ENCODE peak calls at places on chromosomes 3 and 15, in five cellular contexts. L, H, S, X and I are unnamed samples.

GRCh38 chr3:74561881-74562280 is 52.6 kb downstream of the CNTN3 start:
- DNase-seq in L (no peak), H (no peak), S (no peak), X (no peak), I (no peak)

GRCh38 chr15:52136471-52136993 is 24.0 kb upstream of the BCL2L10 start:
- DNase-seq in L (no peak), H (peak; percentile 44), S (no peak), X (no peak), I (no peak)

GRCh38 chr3:41683666-41684350 is 278.1 kb downstream of the ULK4 start:
- DNase-seq in L (no peak), H (peak; percentile 72), S (no peak), X (no peak), I (no peak)

GRCh38 chr3:44021646-44022594 is 219.8 kb upstream of the TOPAZ1 start:
- DNase-seq in L (no peak), H (peak; percentile 33), S (no peak), X (no peak), I (no peak)

GRCh38 chr3:38916706-38917105 is 100.7 kb upstream of the SCN10A start:
- DNase-seq in L (no peak), H (peak; percentile 9), S (no peak), X (no peak), I (no peak)

GRCh38 chr3:119207512-119207875 is 33.2 kb downstream of the B4GALT4 start:
- DNase-seq in L (no peak), H (no peak), S (no peak), X (no peak), I (no peak)

GRCh38 chr3:176769547-176770190 is 427.6 kb downstream of the TBL1XR1 start:
- DNase-seq in L (no peak), H (no peak), S (no peak), X (no peak), I (no peak)

GRCh38 chr3:4351164-4351855 is 48.1 kb downstream of the SETMAR start:
- DNase-seq in L (peak; percentile 51), H (no peak), S (no peak), X (no peak), I (no peak)

DNA sequence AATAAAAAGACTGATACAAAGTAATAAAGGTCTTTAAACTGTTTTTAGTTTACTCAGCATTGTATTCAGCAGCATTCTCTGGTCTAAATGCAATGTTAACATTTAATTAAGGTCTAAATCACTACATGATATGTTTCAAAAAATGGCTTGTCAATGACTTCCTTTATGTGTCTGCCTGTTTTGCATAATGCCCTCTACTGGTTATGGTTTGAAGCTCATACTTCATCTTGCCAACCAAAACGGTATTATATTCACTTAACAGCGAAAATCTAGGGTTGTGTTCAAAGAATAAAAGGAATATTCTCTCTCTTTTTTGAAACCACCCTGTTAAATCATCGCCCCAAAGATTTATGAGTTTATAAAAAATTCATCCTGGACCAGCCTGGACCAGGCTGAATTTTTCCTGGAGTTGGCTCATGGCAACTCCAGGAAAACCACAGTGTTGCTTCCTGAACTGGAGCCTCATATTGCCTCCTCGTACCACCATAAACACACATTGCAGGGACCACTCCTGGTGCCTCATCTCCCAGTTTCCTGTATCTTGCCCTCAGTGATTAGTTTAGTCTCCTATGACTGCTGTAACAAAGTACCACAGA is 6.7 kb upstream of the NCEH1 start:
- DNase-seq in L (peak; percentile 35), H (no peak), S (no peak), X (no peak), I (no peak)
- TF ChIP-seq CTCF in L (peak; percentile 44), H (peak; percentile 31), S (no peak), X (no peak), I (no peak)

DNA sequence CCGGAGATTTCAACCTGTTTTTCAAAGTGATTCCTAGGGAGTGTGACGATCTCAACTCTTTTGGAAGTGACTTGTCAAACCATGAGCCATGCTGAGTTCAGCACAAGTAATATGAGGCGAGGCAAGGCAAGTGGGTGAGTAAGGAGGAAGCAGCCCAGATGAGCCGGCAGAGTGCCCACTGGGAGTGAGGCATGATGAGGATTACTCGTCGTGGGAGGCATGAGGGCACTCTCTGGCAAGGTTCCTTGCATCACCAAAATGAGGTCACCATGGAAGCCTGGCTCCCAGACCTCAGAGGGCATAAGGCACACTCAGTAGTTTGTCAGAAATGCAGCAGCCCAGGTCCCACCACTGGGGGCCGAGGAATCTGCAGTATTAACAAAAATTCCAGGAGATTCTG is 636.1 kb downstream of the MAGI1 start:
- DNase-seq in L (no peak), H (peak; percentile 88), S (peak; percentile 25), X (no peak), I (no peak)
- TF ChIP-seq CTCF in L (no peak), H (no peak), S (no peak), X (no peak), I (no peak)

DNA sequence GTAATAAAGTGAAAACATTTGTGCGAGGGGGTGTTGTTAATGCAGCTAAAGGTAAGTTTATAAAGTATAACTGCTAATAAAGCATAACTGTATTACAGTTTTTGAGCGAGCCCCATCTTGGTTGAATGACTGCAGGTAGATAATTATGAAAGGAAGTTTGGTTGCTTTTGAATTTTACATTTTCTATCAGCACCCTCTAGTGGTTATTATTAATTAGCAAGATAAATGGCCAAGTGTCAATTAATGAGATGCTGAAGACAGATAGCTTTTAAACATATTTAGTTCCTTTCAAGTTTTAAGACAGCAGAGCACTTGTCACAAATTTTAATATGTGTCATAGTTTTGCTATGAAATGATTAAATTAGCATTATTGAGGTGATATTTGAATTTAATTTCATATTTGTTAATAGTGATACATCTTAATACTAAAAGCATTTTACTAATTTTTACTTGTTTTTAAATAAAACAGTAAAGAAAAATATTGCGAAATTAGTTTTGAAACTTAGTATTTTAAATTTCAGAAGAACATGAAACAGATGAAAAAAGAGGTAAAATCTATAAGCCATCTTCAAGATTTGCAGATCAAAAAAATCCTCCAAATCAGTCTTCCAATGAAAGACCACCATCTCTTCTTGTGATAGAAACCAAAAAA is 15.1 kb downstream of the U2SURP start:
- DNase-seq in L (peak; percentile 54), H (no peak), S (no peak), X (no peak), I (no peak)
- TF ChIP-seq CTCF in L (peak; percentile 62), H (peak; percentile 25), S (no peak), X (peak; percentile 62), I (peak; percentile 59)

GRCh38 chr3:11271986-11272904 is at the start of gene ATG7:
- DNase-seq in L (peak; percentile 98), H (peak; percentile 97), S (peak; percentile 97), X (peak; percentile 96), I (peak; percentile 87)
- TF ChIP-seq CTCF in L (no peak), H (no peak), S (no peak), X (no peak), I (no peak)

GRCh38 chr3:36792342-36792741 is 28.0 kb upstream of the DCLK3 start:
- DNase-seq in L (peak; percentile 26), H (peak; percentile 22), S (no peak), X (peak; percentile 14), I (no peak)
- TF ChIP-seq CTCF in L (peak; percentile 36), H (peak; percentile 54), S (no peak), X (peak; percentile 56), I (peak; percentile 36)

GRCh38 chr3:30166535-30166934 is 439.9 kb upstream of the TGFBR2 start:
- DNase-seq in L (no peak), H (no peak), S (no peak), X (no peak), I (no peak)
- TF ChIP-seq CTCF in L (no peak), H (no peak), S (no peak), X (no peak), I (no peak)

DNA sequence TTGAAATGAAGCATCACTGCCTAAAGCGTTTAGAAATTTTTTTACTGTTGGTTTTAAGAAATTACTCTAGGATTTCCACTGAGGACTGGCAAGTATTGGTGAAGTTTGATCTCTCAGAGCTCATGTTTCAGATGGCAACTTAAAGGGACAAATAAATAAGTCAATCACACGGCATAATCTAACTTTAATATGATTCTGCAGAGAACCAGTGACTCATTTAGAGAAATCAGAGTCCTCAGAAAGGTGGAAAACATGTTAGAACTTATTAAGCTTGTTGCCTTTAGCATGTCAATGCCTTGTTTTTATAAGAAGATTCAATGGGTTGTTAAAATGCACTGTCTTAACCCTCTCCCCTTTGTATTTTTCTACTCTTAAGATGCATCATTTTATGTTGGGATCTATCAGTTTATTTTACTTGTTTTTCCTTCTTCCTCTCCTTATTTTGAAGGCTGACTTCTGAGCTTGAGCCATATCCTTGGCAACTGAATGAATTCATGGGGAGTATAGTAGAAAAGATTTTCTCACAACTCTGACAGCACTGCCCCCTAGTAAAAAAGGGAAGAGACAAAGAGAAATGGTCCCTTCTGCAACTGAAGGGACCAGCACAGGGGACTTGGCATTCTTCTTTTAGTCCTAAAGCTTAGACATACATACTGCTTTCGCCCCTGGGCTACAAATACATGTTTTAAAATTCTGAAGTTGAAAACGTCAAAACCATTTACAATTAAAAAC is 431.2 kb downstream of the LPP start:
- DNase-seq in L (no peak), H (peak; percentile 49), S (no peak), X (no peak), I (no peak)
- TF ChIP-seq CTCF in L (no peak), H (peak; percentile 9), S (no peak), X (no peak), I (no peak)

GRCh38 chr3:126548556-126549466 is 9.9 kb downstream of the C3orf22 start:
- DNase-seq in L (no peak), H (no peak), S (no peak), X (peak; percentile 6), I (no peak)
- TF ChIP-seq CTCF in L (no peak), H (no peak), S (no peak), X (no peak), I (no peak)